ENCODE peak calls at places on chromosomes 4 and X, in eight cellular contexts. N, O, B, K, L, M, H and Z are unnamed samples.

GRCh38 chr4:168619266-168619631 is 122.4 kb downstream of the PALLD start:
- DNase-seq in N (no peak), O (no peak), B (no peak), K (no peak), L (no peak), M (no peak), H (peak; percentile 36), Z (no peak)

GRCh38 chrX:103773445-103773844 is 3.2 kb upstream of the PLP1 start:
- DNase-seq in N (no peak), O (no peak), B (no peak), K (no peak), L (no peak), M (no peak), H (no peak), Z (no peak)

GRCh38 chr4:59966758-59967157 is 1233.4 kb upstream of the ADGRL3 start:
- DNase-seq in N (no peak), O (no peak), B (no peak), K (no peak), L (no peak), M (no peak), H (no peak), Z (no peak)

GRCh38 chr4:96993528-96993927 is 1149.7 kb downstream of the STPG2 start:
- DNase-seq in N (no peak), O (no peak), B (no peak), K (no peak), L (no peak), M (no peak), H (no peak), Z (no peak)

GRCh38 chrX:54530358-54530900 is 410 bp downstream of the GNL3L start:
- DNase-seq in N (no peak), O (no peak), B (no peak), K (no peak), L (no peak), M (no peak), H (no peak), Z (no peak)

GRCh38 chr4:116015549-116015948 is 902.1 kb upstream of the NDST4 start:
- DNase-seq in N (no peak), O (no peak), B (no peak), K (no peak), L (no peak), M (no peak), H (no peak), Z (no peak)

GRCh38 chr4:155624478-155624877 is 42.2 kb upstream of the GUCY1A1 start:
- DNase-seq in N (no peak), O (no peak), B (no peak), K (no peak), L (no peak), M (no peak), H (no peak), Z (no peak)

GRCh38 chr4:169137555-169137920 is 127.5 kb upstream of the CBR4 start:
- DNase-seq in N (no peak), O (no peak), B (no peak), K (no peak), L (no peak), M (no peak), H (no peak), Z (no peak)

GRCh38 chr4:112327950-112328349 is 30.8 kb downstream of the ALPK1 start:
- DNase-seq in N (no peak), O (peak; percentile 64), B (no peak), K (no peak), L (peak; percentile 26), M (peak; percentile 69), H (no peak), Z (no peak)
- TF ChIP-seq CTCF in N (no peak), O (peak; percentile 42), B (peak; percentile 67), K (peak; percentile 18), L (peak; percentile 48), M (peak; percentile 57), H (peak; percentile 52), Z (no peak)

GRCh38 chr4:99179626-99180025 is 35.5 kb upstream of the ADH4 start:
- DNase-seq in N (no peak), O (no peak), B (no peak), K (no peak), L (no peak), M (no peak), H (no peak), Z (no peak)
- TF ChIP-seq CTCF in N (no peak), O (no peak), B (no peak), K (no peak), L (no peak), M (no peak), H (no peak), Z (no peak)

DNA sequence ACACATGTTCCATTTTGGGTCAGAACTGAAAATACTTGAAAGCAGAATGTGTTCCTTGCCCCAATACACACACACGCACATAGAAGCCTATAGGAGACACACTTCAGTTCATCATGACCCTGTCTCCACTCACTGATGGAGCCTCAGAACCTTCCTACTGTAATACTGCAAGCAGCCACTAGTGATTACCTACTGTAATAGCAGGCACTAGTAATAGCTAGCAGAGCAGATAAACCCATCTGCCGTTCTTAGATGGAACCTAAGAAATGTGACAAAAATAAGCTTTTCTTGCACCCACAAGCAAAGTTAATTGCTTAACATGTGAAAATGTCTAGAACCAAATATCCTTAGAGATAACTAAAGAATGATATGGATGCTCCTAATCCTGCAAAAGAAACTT is 13.6 kb downstream of the AMTN start:
- DNase-seq in N (no peak), O (no peak), B (no peak), K (no peak), L (no peak), M (no peak), H (no peak), Z (no peak)
- TF ChIP-seq CTCF in N (no peak), O (no peak), B (no peak), K (no peak), L (peak; percentile 20), M (peak; percentile 12), H (no peak), Z (no peak)

GRCh38 chrX:44945736-44946135 is 72.7 kb downstream of the KDM6A start:
- DNase-seq in N (no peak), O (no peak), B (no peak), K (no peak), L (no peak), M (no peak), H (no peak), Z (no peak)
- TF ChIP-seq CTCF in N (no peak), O (no peak), B (no peak), K (no peak), L (peak; percentile 22), M (peak; percentile 20), H (no peak), Z (no peak)

DNA sequence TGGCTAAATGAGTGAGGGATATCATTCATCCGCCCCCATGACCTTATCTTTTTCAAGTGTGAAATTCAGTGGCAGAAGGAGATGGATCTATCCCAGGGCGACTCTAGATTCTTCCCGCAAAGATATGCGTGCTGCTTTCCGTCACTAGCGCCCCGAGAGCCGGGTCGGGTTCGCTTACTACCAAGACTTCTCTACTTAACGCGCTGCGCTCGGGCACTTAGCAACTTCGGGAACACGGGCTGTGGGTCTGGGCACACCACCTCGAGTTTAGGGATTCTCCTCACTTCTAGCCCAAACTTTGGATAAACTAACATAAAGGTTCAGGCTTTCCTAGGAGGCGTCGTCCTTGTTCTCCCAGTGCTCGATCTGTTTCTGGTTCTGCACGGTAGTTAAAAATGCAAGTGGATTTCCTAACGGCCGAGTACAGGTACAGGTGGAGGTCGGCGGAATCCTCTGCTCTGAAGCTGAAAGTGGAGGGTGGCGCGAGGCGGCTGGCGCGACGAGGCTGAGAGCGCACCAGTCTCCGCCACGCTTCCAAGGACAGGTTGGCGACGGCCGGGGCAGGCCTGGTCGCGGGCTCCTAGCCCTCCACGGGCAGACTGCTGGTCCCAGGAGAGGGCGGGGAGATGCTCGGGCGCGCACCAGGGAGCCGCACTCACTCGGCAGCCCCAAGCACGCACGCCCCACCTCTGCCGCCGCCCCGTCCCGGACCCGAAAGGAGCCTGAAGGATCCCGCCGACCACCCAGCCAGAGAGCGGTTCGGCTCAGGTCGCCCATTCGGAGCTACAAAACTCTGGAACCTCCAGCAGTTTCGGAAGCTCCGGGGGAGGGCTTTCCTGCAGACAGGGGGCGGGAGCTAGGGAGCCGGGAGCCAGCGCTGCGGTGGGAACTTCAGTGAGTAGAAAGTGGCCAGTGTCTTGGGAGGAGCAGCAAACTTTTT is 100.8 kb upstream of the TENM3 start:
- DNase-seq in N (no peak), O (peak; percentile 29), B (no peak), K (no peak), L (no peak), M (peak; percentile 62), H (no peak), Z (no peak)
- TF ChIP-seq CTCF in N (no peak), O (no peak), B (no peak), K (no peak), L (no peak), M (no peak), H (peak; percentile 6), Z (no peak)